ENCODE peak calls at places on chromosomes 11 and 22, in seven cellular contexts. N is activated naive CD4-positive, alpha-beta T cell; T is foreskin fibroblast; O is NCI-H146; Z is hypothalamus; W is non-pigmented ciliary epithelial cell; E is stimulated activated CD8-positive, alpha-beta memory T cell treated with anti-CD3 and anti-CD28 coated beads, Interleukin-15, amount 100 ng/mL, for 4 hours. P is an unnamed sample.
A peak's percentile ranks its signal among the peaks of the same experiment; 100 is the strongest.

GRCh38 chr11:70530010-70530409 is 131.7 kb downstream of the CTTN start:
- DNase-seq in N (no peak), T (no peak), O (no peak), Z (no peak), W (no peak), E (no peak), P (no peak)

GRCh38 chr11:2670541-2671100 is 29.2 kb downstream of the KCNQ1OT1 start:
- DNase-seq in N (no peak), T (no peak), O (no peak), Z (no peak), W (no peak), E (no peak), P (no peak)

GRCh38 chr11:40388097-40388818 is 1071.2 kb downstream of the LRRC4C start:
- DNase-seq in N (no peak), T (peak; percentile 90), O (no peak), Z (no peak), W (peak; percentile 20), E (no peak), P (peak; percentile 70)

GRCh38 chr11:40924915-40925314 is 534.5 kb downstream of the LRRC4C start:
- DNase-seq in N (no peak), T (no peak), O (no peak), Z (no peak), W (no peak), E (no peak), P (no peak)

GRCh38 chr22:35496768-35497312 is 43.8 kb upstream of the RASD2 start:
- DNase-seq in N (no peak), T (no peak), O (no peak), Z (no peak), W (no peak), E (no peak), P (no peak)

GRCh38 chr11:123194308-123195181 is 503 bp downstream of the CLMP start:
- DNase-seq in N (no peak), T (peak; percentile 84), O (no peak), Z (no peak), W (no peak), E (no peak), P (peak; percentile 48)

GRCh38 chr11:46161201-46161600 is 39.9 kb upstream of the PHF21A start:
- DNase-seq in N (no peak), T (no peak), O (no peak), Z (no peak), W (no peak), E (no peak), P (no peak)

GRCh38 chr11:82080160-82080559 is 653.5 kb downstream of the FAM181B start:
- DNase-seq in N (no peak), T (peak; percentile 7), O (no peak), Z (no peak), W (peak; percentile 6), E (no peak), P (peak; percentile 0)

GRCh38 chr11:15843309-15843857 is 513.0 kb downstream of the SOX6 start:
- DNase-seq in N (no peak), T (no peak), O (no peak), Z (peak; percentile 29), W (no peak), E (no peak), P (peak; percentile 11)

GRCh38 chr11:27397619-27398412 is 34.8 kb upstream of the CCDC34 start:
- DNase-seq in N (no peak), T (no peak), O (no peak), Z (no peak), W (no peak), E (no peak), P (no peak)

GRCh38 chr11:74909363-74909762 is 39.5 kb downstream of the XRRA1 start:
- DNase-seq in N (no peak), T (no peak), O (no peak), Z (no peak), W (no peak), E (no peak), P (no peak)

GRCh38 chr22:43845981-43846380 is 16.3 kb downstream of the SULT4A1 start:
- DNase-seq in N (no peak), T (no peak), O (no peak), Z (no peak), W (no peak), E (no peak), P (no peak)